ENCODE peak calls at places on chromosomes 16 and 17, in six cellular contexts. F is left lung, H is lower lobe of right lung, X is esophagus muscularis mucosa, B is HepG2, Q is mesendoderm. N is an unnamed sample. For H3K4me1 and H3K27me3, the result is how much of the 10 kb centered on the place peaks cover.

GRCh38 chr17:36529121-36529520 is 5.5 kb downstream of the MYO19 start:
- DNase-seq in Q (no peak), B (no peak), X (no peak), H (no peak), F (no peak), N (no peak)

GRCh38 chr16:85446846-85447656 is 166.1 kb upstream of the GSE1 start:
- DNase-seq in X (no peak), B (no peak), H (no peak), F (no peak), Q (no peak), N (no peak)

GRCh38 chr16:1613240-1613639 is 1.1 kb downstream of the CRAMP1 start:
- DNase-seq in B (no peak), H (no peak), F (no peak), Q (peak), X (no peak), N (no peak)

GRCh38 chr17:15883617-15884111 is 61.3 kb upstream of the ADORA2B start:
- DNase-seq in Q (no peak), X (no peak), H (no peak), F (no peak), B (no peak), N (no peak)

GRCh38 chr16:30609002-30609927 is 924 bp downstream of the ZNF689 start:
- DNase-seq in H (peak), F (peak), B (no peak), Q (peak), X (no peak), N (peak)

GRCh38 chr16:66930189-66930588 is 4.0 kb downstream of the CIAO2B start:
- DNase-seq in X (no peak), H (no peak), F (peak), Q (no peak), B (peak), N (no peak)

GRCh38 chr17:16439303-16439791 is 24.0 kb downstream of the TRPV2 start:
- DNase-seq in H (no peak), F (no peak), X (no peak), B (no peak), Q (no peak), N (no peak)

GRCh38 chr16:397736-398332 is 835 bp downstream of the NME4 start:
- DNase-seq in Q (peak), F (peak), H (peak), X (no peak), B (peak), N (peak)

GRCh38 chr17:76446449-76447231 is 6.3 kb downstream of the UBE2O start:
- DNase-seq in H (no peak), B (peak), F (peak), X (no peak), Q (peak), N (no peak)

DNA sequence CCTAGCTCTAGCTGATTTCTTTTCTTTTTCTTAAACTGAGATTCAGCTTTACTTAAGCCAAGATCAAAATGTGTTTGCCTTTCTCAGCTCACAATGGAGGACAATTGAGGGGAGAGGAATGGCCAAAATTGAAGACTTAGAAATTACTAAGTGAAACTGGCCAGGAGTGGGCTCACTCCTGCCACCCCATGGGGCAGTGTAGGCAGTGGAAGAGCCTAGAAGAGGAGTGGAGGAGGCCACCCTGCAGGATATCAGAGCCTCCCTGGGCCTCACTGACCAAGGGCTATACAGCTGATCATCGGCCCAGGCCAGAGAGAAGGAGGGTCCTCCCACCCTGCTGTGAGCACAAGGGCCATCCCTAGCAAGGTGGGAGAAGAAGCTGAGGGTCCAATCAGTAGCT is 119.8 kb downstream of the CCT6B start:
- DNase-seq in H (no peak), B (no peak), F (no peak), X (no peak), Q (no peak), N (no peak)
- H3K4me1 ChIP-seq in H (under half), B (under half), F (under half), X (under half), Q (under half), N (under half)

GRCh38 chr16:46428108-46429061 is 192.8 kb downstream of the SHCBP1 start:
- DNase-seq in X (no peak), H (peak), F (no peak), Q (no peak), B (no peak), N (peak)

GRCh38 chr16:46427340-46428107 is 193.7 kb downstream of the SHCBP1 start:
- DNase-seq in H (no peak), Q (no peak), X (no peak), F (no peak), B (no peak), N (peak)

DNA sequence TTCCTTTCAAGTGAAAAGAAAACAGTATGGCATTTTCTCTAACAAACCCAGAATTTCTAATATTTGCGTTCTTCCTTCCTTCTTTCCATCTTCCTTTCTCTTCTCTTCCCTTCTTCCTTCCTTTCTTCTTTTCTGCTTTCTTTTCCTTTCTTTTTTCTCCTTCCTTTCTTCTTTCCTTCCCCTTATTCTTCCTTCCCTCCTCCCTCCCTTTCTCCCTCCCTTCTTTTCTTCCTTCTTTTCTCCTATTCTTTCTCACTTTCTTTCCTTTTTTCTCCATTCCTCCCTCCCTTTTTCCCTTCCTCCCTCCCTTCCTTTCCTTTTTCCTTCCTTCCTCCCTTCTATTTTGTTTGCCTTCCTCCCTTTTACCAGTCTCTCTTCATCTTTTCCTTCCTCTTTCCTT is 194.8 kb downstream of the SHCBP1 start:
- DNase-seq in H (no peak), B (no peak), Q (no peak), F (no peak), X (no peak), N (no peak)
- H3K27me3 ChIP-seq in H (under half), B (under half), Q (under half), F (under half), X (under half), N (under half)

DNA sequence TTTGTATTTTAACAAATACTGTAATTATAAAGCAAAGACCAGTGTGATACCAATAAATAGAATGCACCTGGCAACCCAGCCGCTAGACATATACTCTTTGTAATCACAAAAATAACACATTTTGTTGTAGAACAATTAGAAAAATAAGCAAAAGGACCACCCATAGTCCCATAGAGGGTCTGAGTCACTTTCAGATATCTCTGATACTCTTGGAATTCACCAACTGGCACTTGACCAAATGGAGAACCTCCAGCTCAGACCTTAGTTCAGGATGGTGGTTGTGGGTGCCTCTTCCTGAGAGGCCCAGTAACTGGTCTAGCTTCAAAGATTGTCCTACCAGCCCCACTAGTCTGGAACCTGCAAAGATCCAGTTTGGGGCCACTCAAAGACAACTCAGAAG is 789 bp upstream of the TERF2 start:
- DNase-seq in X (no peak), B (no peak), Q (no peak), F (no peak), H (no peak), N (no peak)
- H3K4me3 ChIP-seq in X (peak), B (no peak), Q (no peak), F (no peak), H (no peak), N (no peak)

DNA sequence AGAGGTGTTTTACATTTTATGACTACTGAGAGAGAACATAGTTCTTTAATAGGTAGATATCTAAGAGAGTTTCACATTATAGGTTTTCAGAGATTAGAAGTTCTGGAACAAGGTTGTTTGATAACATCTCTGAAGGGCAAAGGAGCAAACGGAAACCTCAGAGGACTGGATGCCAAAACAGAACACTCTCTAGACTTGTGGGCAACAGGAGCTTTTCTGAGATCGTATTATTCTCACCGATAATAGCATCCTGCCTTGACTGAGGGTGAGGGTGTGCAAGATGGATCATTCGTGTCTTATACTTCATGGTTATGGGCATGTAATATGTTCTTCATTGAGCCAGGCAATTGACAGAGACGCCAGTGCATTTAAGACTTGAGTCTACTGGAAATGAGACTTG is 234.8 kb downstream of the IRX3 start:
- DNase-seq in Q (no peak), B (no peak), F (no peak), X (no peak), H (no peak), N (no peak)
- H3K4me1 ChIP-seq in Q (under half), B (under half), F (under half), X (under half), H (under half), N (under half)

GRCh38 chr16:86880316-86881117 is 302.2 kb downstream of the FOXL1 start:
- DNase-seq in F (no peak), B (no peak), X (no peak), Q (no peak), H (no peak), N (peak)
- H3K27me3 ChIP-seq in F (half or more), B (half or more), X (under half), Q (under half), H (half or more), N (under half)

N was measured in aorta.